ENCODE peak calls at places on chromosomes 12 and 14, in nine cellular contexts. One of them, this sample, is unnamed.
A peak's percentile ranks its signal among the peaks of the same experiment; 100 is the strongest.

GRCh38 chr14:77064535-77065178 is 33.4 kb upstream of the CIPC start:
- DNase-seq in sigmoid colon: no peak
- DNase-seq in HepG2: no peak
- DNase-seq in mesendoderm: no peak
- DNase-seq in neuronal stem cell: no peak
- DNase-seq in CD4-positive, alpha-beta T cell: no peak
- DNase-seq in GM23338: no peak
- DNase-seq in effector memory CD4-positive, alpha-beta T cell: no peak
- DNase-seq in tibial nerve: no peak
- DNase-seq in this sample: no peak

GRCh38 chr14:71319646-71320045 is 412.4 kb downstream of the PCNX1 start:
- DNase-seq in neuronal stem cell: no peak
- DNase-seq in mesendoderm: peak; percentile 53
- DNase-seq in HepG2: no peak
- DNase-seq in effector memory CD4-positive, alpha-beta T cell: no peak
- DNase-seq in sigmoid colon: no peak
- DNase-seq in tibial nerve: no peak
- DNase-seq in CD4-positive, alpha-beta T cell: no peak
- DNase-seq in GM23338: peak; percentile 26
- DNase-seq in this sample: no peak

GRCh38 chr12:114774181-114774580 is 90.2 kb upstream of the TBX3 start:
- DNase-seq in CD4-positive, alpha-beta T cell: no peak
- DNase-seq in neuronal stem cell: no peak
- DNase-seq in effector memory CD4-positive, alpha-beta T cell: no peak
- DNase-seq in sigmoid colon: no peak
- DNase-seq in GM23338: no peak
- DNase-seq in mesendoderm: peak; percentile 69
- DNase-seq in HepG2: peak; percentile 67
- DNase-seq in tibial nerve: no peak
- DNase-seq in this sample: no peak

GRCh38 chr14:92459479-92460421 is 53.8 kb upstream of the RIN3 start:
- DNase-seq in tibial nerve: no peak
- DNase-seq in mesendoderm: no peak
- DNase-seq in HepG2: no peak
- DNase-seq in effector memory CD4-positive, alpha-beta T cell: no peak
- DNase-seq in CD4-positive, alpha-beta T cell: no peak
- DNase-seq in GM23338: no peak
- DNase-seq in neuronal stem cell: no peak
- DNase-seq in sigmoid colon: no peak
- DNase-seq in this sample: peak; percentile 42

GRCh38 chr12:1657616-1658167 is 28.7 kb downstream of the WNT5B start:
- DNase-seq in GM23338: no peak
- DNase-seq in neuronal stem cell: no peak
- DNase-seq in CD4-positive, alpha-beta T cell: no peak
- DNase-seq in sigmoid colon: no peak
- DNase-seq in tibial nerve: no peak
- DNase-seq in mesendoderm: no peak
- DNase-seq in HepG2: no peak
- DNase-seq in effector memory CD4-positive, alpha-beta T cell: no peak
- DNase-seq in this sample: no peak

GRCh38 chr12:130014485-130014807 is 110.6 kb upstream of the TMEM132D start:
- DNase-seq in neuronal stem cell: peak; percentile 14
- DNase-seq in CD4-positive, alpha-beta T cell: no peak
- DNase-seq in sigmoid colon: no peak
- DNase-seq in mesendoderm: peak; percentile 57
- DNase-seq in effector memory CD4-positive, alpha-beta T cell: no peak
- DNase-seq in GM23338: peak; percentile 56
- DNase-seq in tibial nerve: no peak
- DNase-seq in HepG2: no peak
- DNase-seq in this sample: no peak

GRCh38 chr14:77580964-77581505 is 35.4 kb downstream of the SPTLC2 start:
- DNase-seq in GM23338: no peak
- DNase-seq in effector memory CD4-positive, alpha-beta T cell: no peak
- DNase-seq in tibial nerve: no peak
- DNase-seq in sigmoid colon: no peak
- DNase-seq in HepG2: no peak
- DNase-seq in neuronal stem cell: no peak
- DNase-seq in CD4-positive, alpha-beta T cell: no peak
- DNase-seq in mesendoderm: peak; percentile 21
- DNase-seq in this sample: no peak

GRCh38 chr12:95551305-95551704 is at the start of gene USP44:
- DNase-seq in sigmoid colon: no peak
- DNase-seq in CD4-positive, alpha-beta T cell: no peak
- DNase-seq in neuronal stem cell: no peak
- DNase-seq in tibial nerve: no peak
- DNase-seq in mesendoderm: peak; percentile 51
- DNase-seq in HepG2: no peak
- DNase-seq in effector memory CD4-positive, alpha-beta T cell: no peak
- DNase-seq in GM23338: peak; percentile 95
- DNase-seq in this sample: no peak

GRCh38 chr14:93045965-93046695 is 69.6 kb downstream of the ITPK1 start:
- DNase-seq in GM23338: no peak
- DNase-seq in HepG2: no peak
- DNase-seq in mesendoderm: no peak
- DNase-seq in CD4-positive, alpha-beta T cell: no peak
- DNase-seq in neuronal stem cell: no peak
- DNase-seq in tibial nerve: no peak
- DNase-seq in effector memory CD4-positive, alpha-beta T cell: no peak
- DNase-seq in sigmoid colon: no peak
- DNase-seq in this sample: no peak

DNA sequence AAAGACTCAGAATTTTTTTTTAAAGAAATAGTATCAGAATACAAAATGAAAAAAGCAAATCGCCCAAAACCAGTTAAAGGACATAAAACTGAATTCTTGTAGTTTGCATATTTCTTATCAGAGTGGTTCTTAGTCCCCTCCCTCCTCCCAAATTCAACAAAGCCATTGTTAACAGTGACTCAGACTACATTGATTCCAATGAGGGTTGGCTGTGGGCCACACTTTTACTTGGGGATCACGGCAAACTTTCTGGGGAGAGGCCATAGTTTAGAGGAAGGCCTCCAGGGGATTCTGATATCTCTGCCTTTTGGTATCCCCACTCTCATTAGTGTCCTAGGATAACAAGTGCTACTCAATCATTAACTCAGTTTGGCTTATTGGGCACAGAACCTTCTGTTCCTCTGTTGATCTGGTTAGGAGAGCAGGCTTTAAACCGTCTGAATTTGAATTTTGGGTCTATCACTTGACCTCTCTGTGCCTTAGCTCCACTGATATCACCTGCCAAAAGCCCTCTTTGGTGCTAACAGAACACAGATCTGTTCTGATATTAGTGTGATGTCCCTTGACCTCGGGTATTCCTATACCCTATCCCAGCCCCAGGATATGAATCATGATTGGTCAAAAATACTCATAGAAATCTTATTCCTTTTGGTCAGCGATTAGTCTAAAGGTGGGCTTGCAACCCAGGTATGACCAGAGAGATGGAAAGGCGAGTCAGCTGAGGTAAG is 45.2 kb upstream of the APPL2 start:
- DNase-seq in neuronal stem cell: no peak
- DNase-seq in effector memory CD4-positive, alpha-beta T cell: no peak
- DNase-seq in sigmoid colon: no peak
- DNase-seq in tibial nerve: no peak
- DNase-seq in HepG2: peak; percentile 14
- DNase-seq in mesendoderm: no peak
- DNase-seq in CD4-positive, alpha-beta T cell: no peak
- DNase-seq in GM23338: no peak
- DNase-seq in this sample: no peak
- H3K27ac ChIP-seq in neuronal stem cell: no peak overlapping the region
- H3K27ac ChIP-seq in effector memory CD4-positive, alpha-beta T cell: no peak overlapping the region
- H3K27ac ChIP-seq in sigmoid colon: no peak overlapping the region
- H3K27ac ChIP-seq in tibial nerve: no peak overlapping the region
- H3K27ac ChIP-seq in HepG2: no peak overlapping the region
- H3K27ac ChIP-seq in mesendoderm: no peak overlapping the region
- H3K27ac ChIP-seq in CD4-positive, alpha-beta T cell: no peak overlapping the region
- H3K27ac ChIP-seq in GM23338: no peak overlapping the region
- H3K27ac ChIP-seq in this sample: no peak overlapping the region

DNA sequence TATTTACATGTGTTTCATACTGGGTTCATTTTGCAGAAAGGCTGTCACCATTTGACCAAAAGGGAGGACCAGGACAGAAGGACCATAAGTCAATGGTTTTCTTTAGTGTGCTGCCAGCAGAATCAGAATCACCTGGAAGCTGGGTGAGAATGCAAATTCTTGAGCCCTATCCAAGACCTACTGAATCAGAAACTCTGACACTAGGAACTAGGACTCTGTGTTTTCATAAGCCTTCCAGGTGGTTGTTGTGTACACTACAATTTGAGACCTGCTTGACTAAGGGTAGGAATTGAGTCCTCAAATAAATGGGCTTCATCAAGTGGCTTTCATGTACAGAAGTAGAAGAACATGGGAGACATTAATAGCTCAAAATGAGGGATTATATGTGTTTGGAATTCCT is 32.2 kb downstream of the PDE6H start:
- DNase-seq in mesendoderm: no peak
- DNase-seq in sigmoid colon: no peak
- DNase-seq in CD4-positive, alpha-beta T cell: no peak
- DNase-seq in neuronal stem cell: no peak
- DNase-seq in effector memory CD4-positive, alpha-beta T cell: no peak
- DNase-seq in HepG2: no peak
- DNase-seq in tibial nerve: no peak
- DNase-seq in GM23338: no peak
- DNase-seq in this sample: no peak
- H3K27ac ChIP-seq in mesendoderm: no peak overlapping the region
- H3K27ac ChIP-seq in sigmoid colon: no peak overlapping the region
- H3K27ac ChIP-seq in CD4-positive, alpha-beta T cell: no peak overlapping the region
- H3K27ac ChIP-seq in neuronal stem cell: no peak overlapping the region
- H3K27ac ChIP-seq in effector memory CD4-positive, alpha-beta T cell: no peak overlapping the region
- H3K27ac ChIP-seq in HepG2: no peak overlapping the region
- H3K27ac ChIP-seq in tibial nerve: no peak overlapping the region
- H3K27ac ChIP-seq in GM23338: no peak overlapping the region
- H3K27ac ChIP-seq in this sample: no peak overlapping the region

GRCh38 chr12:39442895-39443703 is at the start of gene KIF21A:
- DNase-seq in CD4-positive, alpha-beta T cell: peak; percentile 89
- DNase-seq in GM23338: peak; percentile 90
- DNase-seq in tibial nerve: peak; percentile 59
- DNase-seq in neuronal stem cell: peak; percentile 91
- DNase-seq in effector memory CD4-positive, alpha-beta T cell: peak; percentile 88
- DNase-seq in HepG2: peak; percentile 88
- DNase-seq in sigmoid colon: peak; percentile 92
- DNase-seq in mesendoderm: peak; percentile 94
- DNase-seq in this sample: peak; percentile 89

GRCh38 chr12:39443704-39444234 is 849 bp upstream of the KIF21A start:
- DNase-seq in tibial nerve: no peak
- DNase-seq in sigmoid colon: no peak
- DNase-seq in neuronal stem cell: peak; percentile 15
- DNase-seq in effector memory CD4-positive, alpha-beta T cell: no peak
- DNase-seq in CD4-positive, alpha-beta T cell: no peak
- DNase-seq in HepG2: peak; percentile 89
- DNase-seq in GM23338: no peak
- DNase-seq in mesendoderm: peak; percentile 13
- DNase-seq in this sample: no peak

GRCh38 chr12:39451977-39452376 is 9.1 kb upstream of the KIF21A start:
- DNase-seq in neuronal stem cell: no peak
- DNase-seq in GM23338: peak; percentile 57
- DNase-seq in sigmoid colon: no peak
- DNase-seq in CD4-positive, alpha-beta T cell: no peak
- DNase-seq in HepG2: no peak
- DNase-seq in effector memory CD4-positive, alpha-beta T cell: no peak
- DNase-seq in tibial nerve: no peak
- DNase-seq in mesendoderm: peak; percentile 33
- DNase-seq in this sample: no peak

GRCh38 chr12:39441963-39442894 is 691 bp downstream of the KIF21A start:
- DNase-seq in CD4-positive, alpha-beta T cell: peak; percentile 20
- DNase-seq in HepG2: peak; percentile 39
- DNase-seq in GM23338: peak; percentile 37
- DNase-seq in effector memory CD4-positive, alpha-beta T cell: peak; percentile 12
- DNase-seq in mesendoderm: peak; percentile 54
- DNase-seq in sigmoid colon: peak; percentile 68
- DNase-seq in tibial nerve: peak; percentile 18
- DNase-seq in neuronal stem cell: peak; percentile 29
- DNase-seq in this sample: peak; percentile 42

DNA sequence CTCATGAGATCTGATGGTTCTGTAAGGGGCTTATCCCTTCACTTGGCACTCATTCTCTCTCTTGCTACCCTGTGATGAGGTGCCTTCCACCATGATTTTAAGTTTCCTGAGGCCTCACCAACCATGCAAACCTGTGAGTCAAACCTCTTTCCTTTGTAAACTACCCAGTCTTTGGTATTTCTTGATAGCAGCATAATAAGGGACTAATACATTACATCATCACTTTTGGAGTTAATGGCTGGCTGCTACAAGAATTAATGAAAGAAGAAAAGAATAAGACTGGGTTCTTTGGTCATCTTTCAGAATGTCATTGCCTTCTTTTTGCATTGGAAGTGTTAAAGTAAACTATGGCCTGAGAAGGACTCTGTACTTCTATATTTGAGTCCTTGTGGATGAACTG is 5.1 kb upstream of the KIF21A start:
- DNase-seq in GM23338: no peak
- DNase-seq in CD4-positive, alpha-beta T cell: no peak
- DNase-seq in tibial nerve: no peak
- DNase-seq in sigmoid colon: no peak
- DNase-seq in mesendoderm: no peak
- DNase-seq in HepG2: no peak
- DNase-seq in neuronal stem cell: no peak
- DNase-seq in effector memory CD4-positive, alpha-beta T cell: no peak
- DNase-seq in this sample: no peak
- H3K27ac ChIP-seq in GM23338: no peak overlapping the region
- H3K27ac ChIP-seq in CD4-positive, alpha-beta T cell: no peak overlapping the region
- H3K27ac ChIP-seq in tibial nerve: no peak overlapping the region
- H3K27ac ChIP-seq in sigmoid colon: no peak overlapping the region
- H3K27ac ChIP-seq in mesendoderm: no peak overlapping the region
- H3K27ac ChIP-seq in HepG2: no peak overlapping the region
- H3K27ac ChIP-seq in neuronal stem cell: no peak overlapping the region
- H3K27ac ChIP-seq in effector memory CD4-positive, alpha-beta T cell: no peak overlapping the region
- H3K27ac ChIP-seq in this sample: no peak overlapping the region

GRCh38 chr14:54599932-54600331 is 33.0 kb downstream of the SAMD4A start:
- DNase-seq in HepG2: no peak
- DNase-seq in effector memory CD4-positive, alpha-beta T cell: no peak
- DNase-seq in CD4-positive, alpha-beta T cell: no peak
- DNase-seq in tibial nerve: no peak
- DNase-seq in GM23338: no peak
- DNase-seq in mesendoderm: no peak
- DNase-seq in sigmoid colon: no peak
- DNase-seq in neuronal stem cell: no peak
- DNase-seq in this sample: no peak
- H3K27ac ChIP-seq in HepG2: no peak overlapping the region
- H3K27ac ChIP-seq in effector memory CD4-positive, alpha-beta T cell: no peak overlapping the region
- H3K27ac ChIP-seq in CD4-positive, alpha-beta T cell: no peak overlapping the region
- H3K27ac ChIP-seq in tibial nerve: no peak overlapping the region
- H3K27ac ChIP-seq in GM23338: no peak overlapping the region
- H3K27ac ChIP-seq in mesendoderm: no peak overlapping the region
- H3K27ac ChIP-seq in sigmoid colon: no peak overlapping the region
- H3K27ac ChIP-seq in neuronal stem cell: no peak overlapping the region
- H3K27ac ChIP-seq in this sample: no peak overlapping the region

This sample was measured in heart right ventricle.